ENCODE peak calls at places on chromosomes 7 and 10, in ten cellular contexts. C, I, A, L, E, J, D, F, U and V are unnamed samples.

GRCh38 chr10:80660736-80661135 is 123.0 kb downstream of the SH2D4B start:
- ATAC-seq in C (no peak), I (no peak), A (no peak), L (no peak), E (no peak), J (no peak), D (no peak), F (no peak), U (no peak), V (no peak)

GRCh38 chr10:113089581-113089980 is 139.5 kb downstream of the TCF7L2 start:
- ATAC-seq in C (no peak), I (no peak), A (no peak), L (no peak), E (no peak), J (no peak), D (no peak), F (no peak), U (no peak), V (no peak)

GRCh38 chr7:143222782-143223181 is 945 bp downstream of the TAS2R40 start:
- ATAC-seq in C (peak), I (no peak), A (no peak), L (no peak), E (no peak), J (no peak), D (no peak), F (no peak), U (no peak), V (no peak)

GRCh38 chr7:38463277-38464224 is 167.6 kb downstream of the AMPH start:
- ATAC-seq in C (no peak), I (peak), A (peak), L (peak), E (peak), J (no peak), D (peak), F (peak), U (no peak), V (no peak)

GRCh38 chr10:48214701-48215100 is 59.8 kb downstream of the FRMPD2 start:
- ATAC-seq in C (no peak), I (no peak), A (no peak), L (no peak), E (no peak), J (no peak), D (no peak), F (no peak), U (no peak), V (no peak)

GRCh38 chr7:11212080-11212711 is 238.5 kb downstream of the PHF14 start:
- ATAC-seq in C (peak), I (no peak), A (no peak), L (peak), E (peak), J (peak), D (peak), F (no peak), U (peak), V (peak)

GRCh38 chr10:77801474-77802238 is 124.9 kb downstream of the DLG5 start:
- ATAC-seq in C (no peak), I (peak), A (peak), L (peak), E (peak), J (no peak), D (peak), F (peak), U (no peak), V (no peak)

GRCh38 chr7:75042831-75043703 is 30.5 kb downstream of the RCC1L start:
- ATAC-seq in C (no peak), I (no peak), A (peak), L (no peak), E (no peak), J (no peak), D (no peak), F (no peak), U (no peak), V (no peak)

GRCh38 chr7:129914536-129915272 is 38.1 kb downstream of the UBE2H start:
- ATAC-seq in C (peak), I (no peak), A (no peak), L (peak), E (no peak), J (no peak), D (peak), F (peak), U (no peak), V (peak)

GRCh38 chr7:115066634-115067033 is 144.7 kb downstream of the MDFIC start:
- ATAC-seq in C (no peak), I (no peak), A (no peak), L (no peak), E (no peak), J (no peak), D (no peak), F (no peak), U (no peak), V (no peak)

GRCh38 chr7:128861957-128862570 is 592 bp upstream of the ATP6V1F start:
- ATAC-seq in C (no peak), I (no peak), A (no peak), L (no peak), E (no peak), J (no peak), D (no peak), F (no peak), U (no peak), V (no peak)

GRCh38 chr10:74439213-74439612 is 288.2 kb downstream of the ADK start:
- ATAC-seq in C (no peak), I (no peak), A (no peak), L (no peak), E (no peak), J (no peak), D (no peak), F (no peak), U (no peak), V (peak)

GRCh38 chr10:4391683-4392082 is 434.3 kb upstream of the AKR1E2 start:
- ATAC-seq in C (no peak), I (no peak), A (no peak), L (no peak), E (no peak), J (no peak), D (no peak), F (no peak), U (no peak), V (peak)

GRCh38 chr7:46705416-46706255 is 784.6 kb upstream of the IGFBP3 start:
- ATAC-seq in C (no peak), I (no peak), A (no peak), L (no peak), E (no peak), J (no peak), D (no peak), F (no peak), U (no peak), V (no peak)

GRCh38 chr10:86733260-86733671 is 23.2 kb upstream of the BMPR1A start:
- ATAC-seq in C (peak), I (no peak), A (no peak), L (no peak), E (no peak), J (no peak), D (no peak), F (no peak), U (no peak), V (no peak)

GRCh38 chr10:71493741-71494140 is 97.0 kb downstream of the CDH23 start:
- ATAC-seq in C (no peak), I (peak), A (no peak), L (no peak), E (no peak), J (no peak), D (peak), F (no peak), U (no peak), V (no peak)

GRCh38 chr10:28467615-28468014 is 65.3 kb upstream of the WAC start:
- ATAC-seq in C (peak), I (no peak), A (no peak), L (no peak), E (no peak), J (no peak), D (no peak), F (no peak), U (no peak), V (no peak)

GRCh38 chr7:129643545-129644170 is 32.1 kb downstream of the NRF1 start:
- ATAC-seq in C (peak), I (no peak), A (no peak), L (no peak), E (no peak), J (peak), D (no peak), F (no peak), U (peak), V (peak)

GRCh38 chr7:17126413-17127374 is 171.8 kb upstream of the AHR start:
- ATAC-seq in C (no peak), I (peak), A (peak), L (no peak), E (no peak), J (no peak), D (peak), F (no peak), U (no peak), V (no peak)